ENCODE peak calls at places on chromosomes 7 and 10, in nine cellular contexts. One of them, this sample, is unnamed.

GRCh38 chr7:17299477-17299991 is 1.1 kb downstream of the AHR start:
- DNase-seq in natural killer cell: no peak
- DNase-seq in amniotic stem cell: no peak
- DNase-seq in NB4: peak; percentile 57
- DNase-seq in GM23338: peak; percentile 12
- DNase-seq in lung: no peak
- DNase-seq in NCI-H2029 treated with DMSO at 0.1 percent for 48 hours: no peak
- DNase-seq in PC-9: no peak
- DNase-seq in stimulated activated CD4-positive, alpha-beta T cell treated with anti-CD3 and anti-CD28 coated beads, Interleukin-1b, Interleukin-23, amount 100 ng/mL, for 1 hour: no peak
- DNase-seq in this sample: no peak

GRCh38 chr7:111172573-111172972 is 81.6 kb downstream of the LRRN3 start:
- DNase-seq in natural killer cell: no peak
- DNase-seq in amniotic stem cell: no peak
- DNase-seq in NB4: no peak
- DNase-seq in GM23338: no peak
- DNase-seq in lung: no peak
- DNase-seq in NCI-H2029 treated with DMSO at 0.1 percent for 48 hours: no peak
- DNase-seq in PC-9: no peak
- DNase-seq in stimulated activated CD4-positive, alpha-beta T cell treated with anti-CD3 and anti-CD28 coated beads, Interleukin-1b, Interleukin-23, amount 100 ng/mL, for 1 hour: no peak
- DNase-seq in this sample: no peak

GRCh38 chr7:141451232-141451631 is 100.0 kb upstream of the AGK start:
- DNase-seq in natural killer cell: no peak
- DNase-seq in amniotic stem cell: no peak
- DNase-seq in NB4: no peak
- DNase-seq in GM23338: no peak
- DNase-seq in lung: no peak
- DNase-seq in NCI-H2029 treated with DMSO at 0.1 percent for 48 hours: no peak
- DNase-seq in PC-9: no peak
- DNase-seq in stimulated activated CD4-positive, alpha-beta T cell treated with anti-CD3 and anti-CD28 coated beads, Interleukin-1b, Interleukin-23, amount 100 ng/mL, for 1 hour: no peak
- DNase-seq in this sample: no peak

GRCh38 chr10:98411768-98412167 is 3.2 kb downstream of the PYROXD2 start:
- DNase-seq in natural killer cell: no peak
- DNase-seq in amniotic stem cell: no peak
- DNase-seq in NB4: no peak
- DNase-seq in GM23338: no peak
- DNase-seq in lung: no peak
- DNase-seq in NCI-H2029 treated with DMSO at 0.1 percent for 48 hours: no peak
- DNase-seq in PC-9: no peak
- DNase-seq in stimulated activated CD4-positive, alpha-beta T cell treated with anti-CD3 and anti-CD28 coated beads, Interleukin-1b, Interleukin-23, amount 100 ng/mL, for 1 hour: no peak
- DNase-seq in this sample: no peak

GRCh38 chr10:103633846-103634245 is 140.3 kb downstream of the NEURL1 start:
- DNase-seq in natural killer cell: no peak
- DNase-seq in amniotic stem cell: no peak
- DNase-seq in NB4: no peak
- DNase-seq in GM23338: no peak
- DNase-seq in lung: no peak
- DNase-seq in NCI-H2029 treated with DMSO at 0.1 percent for 48 hours: no peak
- DNase-seq in PC-9: no peak
- DNase-seq in stimulated activated CD4-positive, alpha-beta T cell treated with anti-CD3 and anti-CD28 coated beads, Interleukin-1b, Interleukin-23, amount 100 ng/mL, for 1 hour: no peak
- DNase-seq in this sample: no peak

GRCh38 chr10:110812583-110812982 is 59.1 kb upstream of the PDCD4 start:
- DNase-seq in natural killer cell: no peak
- DNase-seq in amniotic stem cell: no peak
- DNase-seq in NB4: no peak
- DNase-seq in GM23338: no peak
- DNase-seq in lung: no peak
- DNase-seq in NCI-H2029 treated with DMSO at 0.1 percent for 48 hours: no peak
- DNase-seq in PC-9: no peak
- DNase-seq in stimulated activated CD4-positive, alpha-beta T cell treated with anti-CD3 and anti-CD28 coated beads, Interleukin-1b, Interleukin-23, amount 100 ng/mL, for 1 hour: no peak
- DNase-seq in this sample: no peak

GRCh38 chr7:29612596-29612995 is 49.0 kb downstream of the PRR15 start:
- DNase-seq in natural killer cell: no peak
- DNase-seq in amniotic stem cell: no peak
- DNase-seq in NB4: no peak
- DNase-seq in GM23338: no peak
- DNase-seq in lung: no peak
- DNase-seq in NCI-H2029 treated with DMSO at 0.1 percent for 48 hours: no peak
- DNase-seq in PC-9: no peak
- DNase-seq in stimulated activated CD4-positive, alpha-beta T cell treated with anti-CD3 and anti-CD28 coated beads, Interleukin-1b, Interleukin-23, amount 100 ng/mL, for 1 hour: no peak
- DNase-seq in this sample: no peak

GRCh38 chr7:138907849-138908248 is 73.3 kb downstream of the KIAA1549 start:
- DNase-seq in natural killer cell: no peak
- DNase-seq in amniotic stem cell: no peak
- DNase-seq in NB4: no peak
- DNase-seq in GM23338: peak; percentile 23
- DNase-seq in lung: no peak
- DNase-seq in NCI-H2029 treated with DMSO at 0.1 percent for 48 hours: no peak
- DNase-seq in PC-9: no peak
- DNase-seq in stimulated activated CD4-positive, alpha-beta T cell treated with anti-CD3 and anti-CD28 coated beads, Interleukin-1b, Interleukin-23, amount 100 ng/mL, for 1 hour: no peak
- DNase-seq in this sample: no peak

GRCh38 chr10:86286591-86287421 is 79.8 kb downstream of the GRID1 start:
- DNase-seq in natural killer cell: peak; percentile 8
- DNase-seq in amniotic stem cell: no peak
- DNase-seq in NB4: no peak
- DNase-seq in GM23338: no peak
- DNase-seq in lung: no peak
- DNase-seq in NCI-H2029 treated with DMSO at 0.1 percent for 48 hours: no peak
- DNase-seq in PC-9: no peak
- DNase-seq in stimulated activated CD4-positive, alpha-beta T cell treated with anti-CD3 and anti-CD28 coated beads, Interleukin-1b, Interleukin-23, amount 100 ng/mL, for 1 hour: no peak
- DNase-seq in this sample: peak; percentile 52

GRCh38 chr7:14219125-14219524 is 229.7 kb upstream of the ETV1 start:
- DNase-seq in natural killer cell: no peak
- DNase-seq in amniotic stem cell: no peak
- DNase-seq in NB4: no peak
- DNase-seq in GM23338: no peak
- DNase-seq in lung: no peak
- DNase-seq in NCI-H2029 treated with DMSO at 0.1 percent for 48 hours: no peak
- DNase-seq in PC-9: no peak
- DNase-seq in stimulated activated CD4-positive, alpha-beta T cell treated with anti-CD3 and anti-CD28 coated beads, Interleukin-1b, Interleukin-23, amount 100 ng/mL, for 1 hour: no peak
- DNase-seq in this sample: no peak

GRCh38 chr7:155896531-155897263 is 84.4 kb upstream of the SHH start:
- DNase-seq in natural killer cell: no peak
- DNase-seq in amniotic stem cell: no peak
- DNase-seq in NB4: no peak
- DNase-seq in GM23338: no peak
- DNase-seq in lung: no peak
- DNase-seq in NCI-H2029 treated with DMSO at 0.1 percent for 48 hours: no peak
- DNase-seq in PC-9: peak; percentile 84
- DNase-seq in stimulated activated CD4-positive, alpha-beta T cell treated with anti-CD3 and anti-CD28 coated beads, Interleukin-1b, Interleukin-23, amount 100 ng/mL, for 1 hour: no peak
- DNase-seq in this sample: no peak

GRCh38 chr7:46581276-46581675 is 660.2 kb upstream of the IGFBP3 start:
- DNase-seq in natural killer cell: no peak
- DNase-seq in amniotic stem cell: no peak
- DNase-seq in NB4: no peak
- DNase-seq in GM23338: no peak
- DNase-seq in lung: no peak
- DNase-seq in NCI-H2029 treated with DMSO at 0.1 percent for 48 hours: no peak
- DNase-seq in PC-9: no peak
- DNase-seq in stimulated activated CD4-positive, alpha-beta T cell treated with anti-CD3 and anti-CD28 coated beads, Interleukin-1b, Interleukin-23, amount 100 ng/mL, for 1 hour: no peak
- DNase-seq in this sample: no peak

GRCh38 chr10:21758671-21759070 is 224.6 kb downstream of the MLLT10 start:
- DNase-seq in natural killer cell: no peak
- DNase-seq in amniotic stem cell: no peak
- DNase-seq in NB4: no peak
- DNase-seq in GM23338: no peak
- DNase-seq in lung: no peak
- DNase-seq in NCI-H2029 treated with DMSO at 0.1 percent for 48 hours: no peak
- DNase-seq in PC-9: no peak
- DNase-seq in stimulated activated CD4-positive, alpha-beta T cell treated with anti-CD3 and anti-CD28 coated beads, Interleukin-1b, Interleukin-23, amount 100 ng/mL, for 1 hour: no peak
- DNase-seq in this sample: no peak

GRCh38 chr10:71040890-71041590 is 152.7 kb upstream of the PCBD1 start:
- DNase-seq in natural killer cell: no peak
- DNase-seq in amniotic stem cell: no peak
- DNase-seq in NB4: no peak
- DNase-seq in GM23338: no peak
- DNase-seq in lung: no peak
- DNase-seq in NCI-H2029 treated with DMSO at 0.1 percent for 48 hours: no peak
- DNase-seq in PC-9: no peak
- DNase-seq in stimulated activated CD4-positive, alpha-beta T cell treated with anti-CD3 and anti-CD28 coated beads, Interleukin-1b, Interleukin-23, amount 100 ng/mL, for 1 hour: no peak
- DNase-seq in this sample: no peak

GRCh38 chr7:17019106-17019505 is 137.3 kb upstream of the AGR3 start:
- DNase-seq in natural killer cell: no peak
- DNase-seq in amniotic stem cell: no peak
- DNase-seq in NB4: no peak
- DNase-seq in GM23338: no peak
- DNase-seq in lung: no peak
- DNase-seq in NCI-H2029 treated with DMSO at 0.1 percent for 48 hours: no peak
- DNase-seq in PC-9: no peak
- DNase-seq in stimulated activated CD4-positive, alpha-beta T cell treated with anti-CD3 and anti-CD28 coated beads, Interleukin-1b, Interleukin-23, amount 100 ng/mL, for 1 hour: no peak
- DNase-seq in this sample: no peak

GRCh38 chr7:78039791-78040776 is 241.5 kb downstream of the PHTF2 start:
- DNase-seq in natural killer cell: peak; percentile 27
- DNase-seq in amniotic stem cell: no peak
- DNase-seq in NB4: peak; percentile 45
- DNase-seq in GM23338: peak; percentile 83
- DNase-seq in lung: no peak
- DNase-seq in NCI-H2029 treated with DMSO at 0.1 percent for 48 hours: no peak
- DNase-seq in PC-9: no peak
- DNase-seq in stimulated activated CD4-positive, alpha-beta T cell treated with anti-CD3 and anti-CD28 coated beads, Interleukin-1b, Interleukin-23, amount 100 ng/mL, for 1 hour: no peak
- DNase-seq in this sample: no peak

This sample was measured in right atrium auricular region.